ENCODE peak calls at places on chromosomes 12 and 14, in four cellular contexts. X, A, E and R are unnamed samples.

GRCh38 chr14:86838363-86838762 is 1154.6 kb downstream of the GALC start:
- DNase-seq in X (no peak), A (no peak), E (no peak), R (no peak)

GRCh38 chr12:126667340-126667739 is 1599.6 kb upstream of the TMEM132C start:
- DNase-seq in X (no peak), A (no peak), E (no peak), R (no peak)

GRCh38 chr12:79897617-79898016 is 37.3 kb downstream of the PPP1R12A start:
- DNase-seq in X (no peak), A (no peak), E (no peak), R (no peak)

GRCh38 chr12:72197790-72198189 is 74.4 kb upstream of the TRHDE start:
- DNase-seq in X (no peak), A (no peak), E (no peak), R (no peak)

GRCh38 chr12:29212682-29213397 is 63.8 kb downstream of the FAR2 start:
- DNase-seq in X (no peak), A (no peak), E (no peak), R (no peak)

GRCh38 chr12:10454531-10454930 is 1.4 kb upstream of the KLRC1 start:
- DNase-seq in X (no peak), A (no peak), E (no peak), R (no peak)

GRCh38 chr14:64979336-64980074 is 7.2 kb upstream of the FNTB start:
- DNase-seq in X (no peak), A (no peak), E (no peak), R (no peak)

GRCh38 chr12:82326905-82327503 is 31.2 kb downstream of the CCDC59 start:
- DNase-seq in X (no peak), A (no peak), E (no peak), R (no peak)

DNA sequence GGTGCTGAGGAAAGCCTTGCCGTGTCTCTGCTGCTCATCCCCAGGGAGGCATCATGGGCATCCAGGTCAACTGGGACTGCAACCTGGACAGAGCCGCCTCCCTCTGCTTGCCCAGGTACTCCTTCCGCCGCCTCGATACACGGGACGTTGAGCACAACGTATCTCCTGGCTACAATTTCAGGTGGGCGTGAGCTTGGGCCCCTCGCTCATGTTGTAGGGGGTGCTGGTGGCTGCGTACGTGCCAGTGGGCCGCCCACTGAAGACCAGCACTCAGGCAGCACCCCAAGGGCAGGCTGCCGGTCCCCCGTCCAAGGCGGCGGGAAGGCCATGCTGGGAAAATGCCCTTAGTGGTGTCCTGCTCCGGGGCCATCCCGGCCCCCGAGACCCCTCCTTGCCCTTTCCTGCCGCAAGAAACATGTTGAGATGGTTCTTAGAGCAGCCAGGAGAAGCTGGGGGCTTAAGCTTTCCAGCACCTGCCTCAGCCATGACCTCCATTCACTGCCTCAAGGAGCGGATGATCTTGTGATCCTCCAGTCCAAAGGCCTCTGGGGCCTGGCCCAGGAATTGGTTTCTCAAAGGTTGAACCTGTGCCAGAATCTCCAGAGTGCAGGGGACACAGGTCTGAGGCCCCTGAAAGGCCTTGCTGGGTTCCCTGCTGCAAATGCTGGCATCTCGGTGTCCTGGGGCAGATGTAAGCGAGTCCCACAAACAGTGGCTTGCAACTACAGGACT is 19.2 kb downstream of the P2RX4 start:
- DNase-seq in X (no peak), A (no peak), E (no peak), R (no peak)
- TF ChIP-seq POLR2A in X (no peak), A (no peak), E (no peak), R (no peak)

DNA sequence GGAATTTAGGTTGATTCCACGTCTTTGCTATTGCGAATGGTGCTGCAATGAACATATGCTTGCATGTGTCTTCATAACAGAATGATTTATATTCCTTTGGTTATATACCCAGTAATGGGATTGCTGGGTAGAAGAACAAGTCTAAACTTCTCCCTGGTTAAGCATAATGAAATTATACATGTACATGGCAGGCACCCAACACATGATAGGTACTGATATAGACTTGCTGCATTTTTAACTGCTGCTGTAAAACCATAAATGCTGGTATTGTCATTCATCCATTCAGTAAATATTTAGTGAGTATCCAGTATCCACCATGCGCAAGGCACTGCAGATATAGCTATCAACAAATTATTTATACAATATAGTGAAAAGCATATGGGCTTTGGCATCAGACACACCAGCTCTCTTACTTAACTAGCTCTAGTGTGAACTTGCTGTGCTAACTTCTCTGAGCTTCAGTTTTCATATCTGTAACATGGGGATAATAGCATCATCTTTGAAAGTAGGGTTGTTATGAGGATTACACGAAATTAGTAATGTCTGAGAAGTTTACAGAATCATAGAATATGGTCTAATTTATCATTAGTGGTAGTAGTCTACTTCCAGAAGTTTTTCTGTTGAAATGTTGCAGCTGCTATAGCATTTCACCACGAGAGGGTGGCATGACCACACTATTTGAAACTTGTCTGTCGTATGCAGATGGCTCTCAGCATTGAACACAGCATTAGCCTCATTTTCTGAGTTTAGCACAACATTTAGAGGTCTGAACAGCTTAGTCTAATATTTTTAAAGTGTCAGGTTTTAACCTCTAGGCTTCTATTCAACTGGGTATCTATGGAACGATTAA is 32.0 kb upstream of the SEL1L start:
- DNase-seq in X (no peak), A (no peak), E (peak), R (no peak)
- TF ChIP-seq POLR2A in X (no peak), A (no peak), E (no peak), R (no peak)

GRCh38 chr12:4154672-4155225 is 118.8 kb upstream of the CCND2 start:
- DNase-seq in X (no peak), A (no peak), E (no peak), R (no peak)

GRCh38 chr12:4152145-4152795 is 121.3 kb upstream of the CCND2 start:
- DNase-seq in X (no peak), A (no peak), E (no peak), R (no peak)

GRCh38 chr12:4156317-4156716 is 117.2 kb upstream of the CCND2 start:
- DNase-seq in X (no peak), A (no peak), E (no peak), R (no peak)

GRCh38 chr12:4151362-4152121 is 122.0 kb upstream of the CCND2 start:
- DNase-seq in X (no peak), A (no peak), E (no peak), R (no peak)

GRCh38 chr12:4153343-4153892 is 120.1 kb upstream of the CCND2 start:
- DNase-seq in X (peak), A (no peak), E (no peak), R (peak)
- TF ChIP-seq POLR2A in X (no peak), A (no peak), E (no peak), R (no peak)

DNA sequence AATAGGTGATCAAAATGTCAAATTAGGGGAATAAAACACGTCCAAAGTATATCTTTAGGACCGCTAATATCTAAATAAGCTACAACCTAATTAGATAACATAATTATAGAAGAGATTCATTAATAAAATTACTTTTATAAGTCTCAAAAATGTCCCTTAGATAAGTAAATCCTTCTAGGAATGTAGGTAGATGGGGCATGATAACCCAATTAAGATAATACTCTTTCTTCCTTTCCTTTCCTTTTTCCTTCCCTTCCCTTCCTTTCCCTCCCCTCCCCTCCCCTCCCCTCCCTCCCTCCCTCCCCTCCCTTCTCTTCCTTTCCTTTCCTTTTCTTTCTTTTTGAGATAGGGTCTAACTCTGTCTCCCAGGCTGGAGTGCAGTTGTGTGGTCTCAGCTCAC is 11.0 kb upstream of the SLC2A3 start:
- DNase-seq in X (no peak), A (no peak), E (no peak), R (no peak)
- TF ChIP-seq POLR2A in X (no peak), A (no peak), E (no peak), R (no peak)

GRCh38 chr14:96105921-96106441 is 66.8 kb downstream of the C14orf132 start:
- DNase-seq in X (peak), A (no peak), E (peak), R (no peak)

GRCh38 chr14:96103560-96104460 is 64.6 kb downstream of the C14orf132 start:
- DNase-seq in X (no peak), A (no peak), E (no peak), R (no peak)

GRCh38 chr14:96105089-96105920 is 66.1 kb downstream of the C14orf132 start:
- DNase-seq in X (no peak), A (no peak), E (no peak), R (no peak)

GRCh38 chr14:96103075-96103474 is 63.9 kb downstream of the C14orf132 start:
- DNase-seq in X (no peak), A (no peak), E (no peak), R (no peak)

DNA sequence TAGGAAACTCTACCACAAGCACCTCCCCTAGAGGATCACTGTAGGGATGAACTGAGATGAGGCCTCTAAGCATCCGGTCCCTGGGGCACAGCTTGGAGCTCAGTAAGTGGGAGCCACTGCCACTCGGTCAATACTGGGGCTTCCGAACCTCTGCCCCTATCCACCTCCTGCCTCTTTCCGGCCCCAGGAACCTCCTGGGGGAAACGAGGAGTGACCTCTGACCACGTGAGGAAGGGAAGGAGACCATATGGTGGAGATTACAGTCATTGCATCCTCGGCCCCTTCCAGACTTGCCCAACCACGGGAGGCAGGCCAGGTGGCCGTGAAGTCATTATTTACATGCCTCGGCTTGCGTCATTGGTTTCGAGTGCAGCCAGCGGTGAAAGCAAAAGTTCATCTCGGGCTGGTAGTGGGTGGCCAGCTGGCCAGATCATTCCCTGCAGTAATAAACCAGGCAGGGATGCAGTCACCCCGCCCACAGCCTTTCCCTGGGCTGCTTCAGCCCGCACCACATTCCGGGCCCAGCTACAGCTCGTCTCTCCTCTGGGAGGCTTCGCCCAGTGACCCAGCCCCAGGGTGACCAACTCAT is 65.4 kb downstream of the C14orf132 start:
- DNase-seq in X (peak), A (peak), E (peak), R (no peak)
- TF ChIP-seq POLR2A in X (no peak), A (no peak), E (peak), R (no peak)